ENCODE peak calls at places on chromosomes 1 and 21, in six cellular contexts. J, A, I, P, W and F are unnamed samples.

GRCh38 chr1:6448749-6449631 is 17.0 kb downstream of the TNFRSF25 start:
- DNase-seq in J (no peak), A (no peak), I (peak), P (peak), W (peak), F (no peak)

GRCh38 chr1:157315544-157315943 is 177.3 kb upstream of the ETV3 start:
- DNase-seq in J (no peak), A (no peak), I (no peak), P (no peak), W (no peak), F (no peak)

GRCh38 chr1:226654046-226654445 is 85.0 kb downstream of the ITPKB start:
- DNase-seq in J (no peak), A (peak), I (no peak), P (no peak), W (no peak), F (no peak)

GRCh38 chr1:36253463-36253862 is 29.2 kb downstream of the THRAP3 start:
- DNase-seq in J (peak), A (no peak), I (no peak), P (no peak), W (no peak), F (no peak)

GRCh38 chr1:222009105-222009730 is 267.3 kb upstream of the DUSP10 start:
- DNase-seq in J (no peak), A (no peak), I (peak), P (no peak), W (no peak), F (no peak)

GRCh38 chr1:172266528-172267174 is 153.8 kb upstream of the C1orf105 start:
- DNase-seq in J (no peak), A (no peak), I (no peak), P (no peak), W (no peak), F (no peak)

GRCh38 chr1:232139444-232139843 is 490.5 kb downstream of the SIPA1L2 start:
- DNase-seq in J (no peak), A (no peak), I (no peak), P (no peak), W (no peak), F (no peak)

GRCh38 chr21:29549614-29550013 is 250.9 kb downstream of the BACH1 start:
- DNase-seq in J (no peak), A (no peak), I (no peak), P (no peak), W (no peak), F (no peak)

GRCh38 chr1:26983863-26984262 is 9.6 kb upstream of the TRNP1 start:
- DNase-seq in J (no peak), A (no peak), I (no peak), P (no peak), W (no peak), F (no peak)

GRCh38 chr1:174217787-174218574 is 58.7 kb downstream of the RABGAP1L start:
- DNase-seq in J (peak), A (no peak), I (no peak), P (no peak), W (no peak), F (no peak)

GRCh38 chr21:16363563-16363962 is 633.8 kb downstream of the USP25 start:
- DNase-seq in J (no peak), A (no peak), I (no peak), P (no peak), W (no peak), F (no peak)

GRCh38 chr1:163163861-163164582 is 38.7 kb downstream of the RGS5 start:
- DNase-seq in J (peak), A (no peak), I (no peak), P (no peak), W (no peak), F (no peak)

GRCh38 chr1:4964634-4965345 is 310.4 kb downstream of the AJAP1 start:
- DNase-seq in J (no peak), A (no peak), I (no peak), P (no peak), W (no peak), F (no peak)

GRCh38 chr1:111505641-111506119 is 2.2 kb upstream of the ADORA3 start:
- DNase-seq in J (no peak), A (no peak), I (no peak), P (no peak), W (no peak), F (peak)

GRCh38 chr21:32727478-32727727 is 410 bp downstream of the SYNJ1 start:
- DNase-seq in J (no peak), A (peak), I (no peak), P (no peak), W (no peak), F (no peak)

GRCh38 chr1:51518730-51519047 is 377 bp downstream of the EPS15 start:
- DNase-seq in J (no peak), A (peak), I (peak), P (no peak), W (peak), F (no peak)

GRCh38 chr1:25045480-25046193 is 115.6 kb upstream of the RUNX3 start:
- DNase-seq in J (no peak), A (no peak), I (no peak), P (no peak), W (no peak), F (no peak)

GRCh38 chr1:225813250-225813964 is 3.5 kb downstream of the EPHX1 start:
- DNase-seq in J (no peak), A (peak), I (no peak), P (no peak), W (peak), F (no peak)

GRCh38 chr1:35359995-35360394 is 91.5 kb downstream of the ZMYM4 start:
- DNase-seq in J (no peak), A (no peak), I (no peak), P (no peak), W (no peak), F (no peak)

GRCh38 chr1:17890056-17890814 is 135.1 kb downstream of the ACTL8 start:
- DNase-seq in J (no peak), A (no peak), I (no peak), P (no peak), W (no peak), F (no peak)

GRCh38 chr1:169427081-169427611 is at the start of gene CCDC181:
- DNase-seq in J (peak), A (peak), I (peak), P (peak), W (peak), F (no peak)

GRCh38 chr1:116489231-116489697 is 81.6 kb downstream of the CD58 start:
- DNase-seq in J (no peak), A (peak), I (no peak), P (peak), W (peak), F (no peak)

GRCh38 chr1:105416246-105416645 is 1640.2 kb upstream of the PRMT6 start:
- DNase-seq in J (no peak), A (no peak), I (no peak), P (no peak), W (no peak), F (no peak)

GRCh38 chr1:212805767-212806166 is 14.1 kb downstream of the TATDN3 start:
- DNase-seq in J (no peak), A (no peak), I (no peak), P (no peak), W (no peak), F (no peak)

DNA sequence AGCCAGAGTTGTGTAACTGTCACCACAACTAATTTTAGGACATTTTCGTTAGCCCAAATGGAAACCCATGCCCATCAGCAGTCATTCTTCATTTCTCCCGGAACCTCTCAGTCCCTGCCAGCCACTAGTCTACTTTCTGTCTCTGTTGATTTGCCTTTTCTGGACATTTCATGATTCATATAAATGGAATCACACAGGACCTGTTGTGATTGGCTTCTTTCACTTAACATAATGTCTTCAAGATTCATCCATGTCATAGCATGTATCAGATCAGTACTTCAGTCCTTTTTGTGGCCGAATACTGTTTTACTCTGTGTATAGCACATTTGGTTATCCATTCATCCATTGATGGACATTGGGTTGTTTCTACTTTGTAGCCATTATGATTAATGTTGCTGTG is 7.1 kb downstream of the SLC66A1 start:
- DNase-seq in J (no peak), A (no peak), I (no peak), P (no peak), W (no peak), F (no peak)
- TF ChIP-seq CTCF in J (no peak), A (no peak), I (no peak), P (no peak), W (no peak), F (no peak)

GRCh38 chr1:21950734-21951575 is 13.8 kb upstream of the HSPG2 start:
- DNase-seq in J (no peak), A (peak), I (no peak), P (no peak), W (no peak), F (no peak)
- TF ChIP-seq CTCF in J (no peak), A (no peak), I (no peak), P (no peak), W (no peak), F (no peak)

GRCh38 chr1:3349161-3349967 is 105.1 kb upstream of the ARHGEF16 start:
- DNase-seq in J (no peak), A (no peak), I (no peak), P (peak), W (peak), F (no peak)
- TF ChIP-seq CTCF in J (no peak), A (no peak), I (no peak), P (peak), W (no peak), F (no peak)

GRCh38 chr1:54273837-54274192 is 73.8 kb downstream of the MRPL37 start:
- DNase-seq in J (no peak), A (peak), I (no peak), P (no peak), W (no peak), F (no peak)

GRCh38 chr1:54272134-54272533 is 72.2 kb downstream of the MRPL37 start:
- DNase-seq in J (no peak), A (peak), I (no peak), P (no peak), W (no peak), F (no peak)

GRCh38 chr1:54272772-54273091 is 72.8 kb downstream of the MRPL37 start:
- DNase-seq in J (no peak), A (no peak), I (no peak), P (no peak), W (no peak), F (no peak)

GRCh38 chr1:54274448-54274847 is 74.5 kb downstream of the MRPL37 start:
- DNase-seq in J (no peak), A (peak), I (no peak), P (no peak), W (no peak), F (no peak)

DNA sequence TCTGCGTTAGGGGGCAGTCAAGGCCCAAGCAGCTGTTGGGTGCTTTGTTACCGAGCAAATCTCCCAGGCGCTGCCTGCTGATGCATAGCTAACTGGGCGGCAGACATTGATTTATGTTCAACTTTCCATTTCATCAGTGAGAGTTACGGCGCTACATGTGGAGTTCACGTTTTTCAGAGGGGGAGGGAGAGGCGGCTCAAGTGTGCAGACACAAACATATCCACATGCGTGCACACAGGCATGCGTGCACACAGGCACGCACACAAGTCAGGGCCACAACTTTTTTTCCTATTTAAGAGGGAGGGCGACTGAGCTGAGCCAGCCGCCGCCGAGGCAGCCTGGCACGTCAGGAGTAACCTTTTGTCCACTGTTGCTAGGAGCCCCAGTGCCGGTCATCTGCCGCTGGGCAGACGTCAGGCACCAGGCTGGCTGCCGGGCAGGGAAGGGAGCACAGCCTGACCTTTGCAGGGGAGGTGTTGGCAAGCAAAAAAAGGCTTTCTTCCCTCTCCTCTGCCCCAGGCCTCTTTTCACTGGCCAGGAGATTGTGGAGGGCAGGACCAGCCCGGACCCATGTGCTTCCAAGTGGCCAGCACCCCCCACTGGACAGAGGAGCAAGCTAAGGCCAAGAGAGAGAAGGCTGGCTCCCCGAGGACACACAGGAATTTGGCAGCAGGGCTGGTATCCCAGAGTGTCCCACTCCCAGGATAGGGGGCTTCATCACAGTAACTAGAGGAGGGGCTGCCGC is 73.3 kb downstream of the MRPL37 start:
- DNase-seq in J (peak), A (peak), I (no peak), P (peak), W (peak), F (no peak)
- TF ChIP-seq CTCF in J (peak), A (peak), I (no peak), P (peak), W (peak), F (no peak)